ENCODE peak calls at places on chromosomes 13 and 19, in eight cellular contexts. S is stimulated activated CD4-positive, alpha-beta T cell treated with anti-CD3 and anti-CD28 coated beads, Interleukin-1b, Interleukin-23, amount 100 ng/mL, for 1 hour; N is COLO829; E is dermis blood vessel endothelial cell; F is GM18507; P is NCI-H1417 treated with DMSO at 0.1 percent for 48 hours; W is NCI-H1930; H is tibial artery. O is an unnamed sample.

GRCh38 chr19:2444251-2445002 is 12.3 kb downstream of the LMNB2 start:
- DNase-seq in F (no peak), W (no peak), P (no peak), S (no peak), E (no peak), N (no peak), H (no peak), O (no peak)

GRCh38 chr13:27461940-27462584 is 11.7 kb upstream of the MTIF3 start:
- DNase-seq in S (no peak), E (no peak), P (no peak), F (no peak), N (no peak), W (no peak), H (no peak), O (no peak)

GRCh38 chr13:41864658-41865057 is 96.3 kb downstream of the VWA8 start:
- DNase-seq in H (no peak), F (no peak), S (no peak), N (no peak), P (no peak), W (no peak), E (no peak), O (no peak)

GRCh38 chr19:6947745-6948144 is 60.4 kb downstream of the ADGRE1 start:
- DNase-seq in E (peak), W (no peak), N (peak), F (peak), S (no peak), H (no peak), P (no peak), O (no peak)

GRCh38 chr19:48329167-48329891 is 4.0 kb downstream of the EMP3 start:
- DNase-seq in P (no peak), S (no peak), E (peak), H (no peak), F (no peak), N (no peak), W (no peak), O (no peak)

GRCh38 chr19:17376935-17377600 is at the start of gene PLVAP:
- DNase-seq in S (no peak), N (no peak), P (no peak), W (no peak), H (peak), F (no peak), E (peak), O (no peak)

GRCh38 chr13:34435338-34435737 is 506.7 kb upstream of the NBEA start:
- DNase-seq in E (no peak), S (no peak), H (no peak), W (no peak), P (no peak), F (no peak), N (peak), O (no peak)

GRCh38 chr19:1992759-1993260 is 22.7 kb downstream of the BTBD2 start:
- DNase-seq in P (no peak), N (peak), H (no peak), F (no peak), W (no peak), S (no peak), E (peak), O (peak)

GRCh38 chr19:30107351-30107750 is 165.3 kb downstream of the URI1 start:
- DNase-seq in N (no peak), S (no peak), W (no peak), E (no peak), H (no peak), F (no peak), P (no peak), O (no peak)

GRCh38 chr19:28640506-28640905 is 572.4 kb downstream of the UQCRFS1 start:
- DNase-seq in W (no peak), H (no peak), N (no peak), F (no peak), P (no peak), E (no peak), S (no peak), O (no peak)

GRCh38 chr13:48322294-48322693 is 18.7 kb downstream of the RB1 start:
- DNase-seq in E (no peak), W (no peak), S (no peak), H (no peak), P (no peak), N (no peak), F (no peak), O (no peak)

GRCh38 chr19:17496337-17496997 is 15.0 kb upstream of the PGLS start:
- DNase-seq in F (peak), S (peak), H (no peak), E (peak), N (peak), W (peak), P (no peak), O (peak)

GRCh38 chr13:72555601-72556000 is 171.8 kb downstream of the MZT1 start:
- DNase-seq in E (no peak), N (no peak), H (no peak), W (no peak), F (no peak), P (no peak), S (no peak), O (no peak)

GRCh38 chr19:46841458-46842083 is 9.1 kb downstream of the AP2S1 start:
- DNase-seq in P (no peak), N (no peak), S (no peak), W (no peak), H (peak), E (peak), F (no peak), O (no peak)

GRCh38 chr13:51761638-51762350 is 42.2 kb downstream of the DHRS12 start:
- DNase-seq in E (no peak), H (no peak), S (no peak), F (no peak), W (no peak), N (no peak), P (no peak), O (no peak)

GRCh38 chr13:101489635-101490034 is 37.2 kb downstream of the ITGBL1 start:
- DNase-seq in F (no peak), W (no peak), N (no peak), P (no peak), H (no peak), S (no peak), E (peak), O (no peak)

GRCh38 chr13:111225184-111225583 is 95.3 kb upstream of the TEX29 start:
- DNase-seq in S (no peak), N (no peak), H (no peak), F (no peak), E (no peak), P (no peak), W (no peak), O (no peak)

GRCh38 chr13:51759240-51759639 is 44.7 kb downstream of the DHRS12 start:
- DNase-seq in N (no peak), F (no peak), S (no peak), E (peak), H (no peak), P (no peak), W (no peak), O (no peak)

GRCh38 chr19:50464348-50464747 is 12.0 kb upstream of the EMC10 start:
- DNase-seq in H (no peak), S (no peak), F (no peak), N (no peak), E (no peak), W (no peak), P (no peak), O (no peak)

GRCh38 chr13:105918842-105919741 is 616.4 kb downstream of the EFNB2 start:
- DNase-seq in F (no peak), H (no peak), E (peak), W (no peak), S (no peak), N (peak), P (no peak), O (peak)

GRCh38 chr13:95643471-95643813 is 1.1 kb downstream of the DZIP1 start:
- DNase-seq in E (peak), H (no peak), S (no peak), N (no peak), P (no peak), W (no peak), F (no peak), O (no peak)

GRCh38 chr13:89375839-89376238 is 1704.7 kb downstream of the SLITRK5 start:
- DNase-seq in N (no peak), H (no peak), P (no peak), E (peak), S (no peak), W (no peak), F (no peak), O (no peak)

GRCh38 chr13:95256086-95256485 is 45.2 kb downstream of the ABCC4 start:
- DNase-seq in H (no peak), F (no peak), W (no peak), S (no peak), N (peak), P (no peak), E (peak), O (peak)

GRCh38 chr19:55590621-55591020 is 8.7 kb downstream of the FIZ1 start:
- DNase-seq in N (peak), E (no peak), W (no peak), F (no peak), H (no peak), P (no peak), S (no peak), O (peak)

O was measured in iPS-NIHi11.